ENCODE peak calls at places on chromosomes 3 and 15, in six cellular contexts. P is stomach, N is HCT116, J is K562, X is endothelial cell of umbilical vein, R is breast epithelium. B is an unnamed sample.

GRCh38 chr15:50330921-50331320 is 24.1 kb downstream of the GABPB1 start:
- DNase-seq in P (no peak), J (no peak), N (no peak), X (no peak), R (no peak), B (no peak)

GRCh38 chr15:67843571-67844387 is 3.9 kb upstream of the RNU6-1 start:
- DNase-seq in J (peak), R (no peak), N (no peak), P (no peak), X (peak), B (peak)

GRCh38 chr15:74594455-74594854 is 21.2 kb upstream of the CLK3 start:
- DNase-seq in P (no peak), X (no peak), R (no peak), J (no peak), N (no peak), B (no peak)

GRCh38 chr15:78211189-78211921 is 23.0 kb downstream of the ACSBG1 start:
- DNase-seq in P (peak), J (no peak), X (no peak), R (no peak), N (no peak), B (no peak)

GRCh38 chr3:111936191-111936841 is 42.5 kb upstream of the ABHD10 start:
- DNase-seq in P (no peak), J (no peak), N (peak), R (no peak), X (peak), B (no peak)

GRCh38 chr3:11610700-11611099 is 33.0 kb downstream of the VGLL4 start:
- DNase-seq in J (no peak), X (no peak), R (no peak), N (no peak), P (no peak), B (no peak)

GRCh38 chr3:152245498-152246175 is 23.1 kb upstream of the MBNL1 start:
- DNase-seq in R (no peak), X (no peak), J (no peak), N (no peak), P (no peak), B (no peak)

GRCh38 chr15:24678485-24678884 is 2.9 kb downstream of the NPAP1 start:
- DNase-seq in P (no peak), X (no peak), R (no peak), N (no peak), J (no peak), B (no peak)

GRCh38 chr3:172690936-172691335 is 19.9 kb downstream of the NCEH1 start:
- DNase-seq in R (no peak), X (no peak), J (no peak), P (no peak), N (no peak), B (no peak)

GRCh38 chr3:63940389-63940757 is 28.2 kb upstream of the SCAANT1 start:
- DNase-seq in P (no peak), N (no peak), R (no peak), X (no peak), J (no peak), B (no peak)

GRCh38 chr3:22608721-22609120 is 594.4 kb upstream of the UBE2E2 start:
- DNase-seq in J (no peak), X (no peak), P (no peak), R (no peak), N (no peak), B (no peak)

GRCh38 chr3:126983653-126984390 is 907 bp downstream of the PLXNA1 start:
- DNase-seq in J (peak), R (no peak), P (no peak), X (no peak), N (no peak), B (no peak)

GRCh38 chr3:51672083-51672475 is 1.0 kb downstream of the TEX264 start:
- DNase-seq in N (no peak), P (no peak), J (no peak), X (no peak), R (no peak), B (no peak)

GRCh38 chr3:129530331-129530761 is 1.9 kb downstream of the RHO start:
- DNase-seq in P (no peak), R (no peak), X (peak), J (no peak), N (no peak), B (no peak)

GRCh38 chr3:195692361-195692700 is 28.4 kb upstream of the MUC20 start:
- DNase-seq in J (no peak), P (no peak), R (no peak), X (no peak), N (no peak), B (no peak)

GRCh38 chr3:55198554-55198953 is 270.7 kb upstream of the LRTM1 start:
- DNase-seq in J (no peak), R (no peak), X (no peak), P (no peak), N (no peak), B (no peak)

GRCh38 chr3:38119802-38120689 is 16.9 kb downstream of the ACAA1 start:
- DNase-seq in N (no peak), X (no peak), R (no peak), J (no peak), P (no peak), B (peak)

GRCh38 chr3:125115640-125116039 is 59.8 kb upstream of the HEG1 start:
- DNase-seq in P (no peak), X (no peak), R (no peak), J (no peak), N (no peak), B (no peak)

GRCh38 chr3:37588761-37589160 is 272.9 kb upstream of the CTDSPL start:
- DNase-seq in N (no peak), J (no peak), X (no peak), P (no peak), R (no peak), B (no peak)

GRCh38 chr3:53581671-53582070 is 87.3 kb downstream of the CACNA1D start:
- DNase-seq in X (no peak), N (no peak), R (no peak), J (no peak), P (no peak), B (no peak)

GRCh38 chr3:32457971-32458471 is 44.6 kb downstream of the CMTM6 start:
- DNase-seq in P (no peak), R (no peak), N (no peak), J (no peak), X (peak), B (no peak)

GRCh38 chr3:125310623-125311076 is 64.5 kb downstream of the ZNF148 start:
- DNase-seq in N (no peak), J (peak), P (no peak), R (no peak), X (no peak), B (no peak)

GRCh38 chr3:65714138-65714537 is 324.6 kb downstream of the MAGI1 start:
- DNase-seq in N (no peak), P (no peak), X (no peak), J (no peak), R (no peak), B (no peak)

GRCh38 chr3:112304611-112305010 is 10.6 kb upstream of the SLC9C1 start:
- DNase-seq in P (no peak), X (no peak), N (no peak), R (no peak), J (no peak), B (no peak)

GRCh38 chr3:10419637-10420232 is 85.7 kb downstream of the ATP2B2 start:
- DNase-seq in P (no peak), X (no peak), R (no peak), J (peak), N (no peak), B (no peak)

GRCh38 chr3:170768334-170768801 is 101.6 kb downstream of the RPL22L1 start:
- DNase-seq in X (no peak), J (no peak), N (no peak), P (no peak), R (no peak), B (no peak)

GRCh38 chr3:131067983-131068382 is 41.3 kb downstream of the NEK11 start:
- DNase-seq in X (no peak), J (no peak), R (no peak), P (no peak), N (no peak), B (no peak)

GRCh38 chr3:6989608-6990291 is 128.8 kb downstream of the GRM7 start:
- DNase-seq in N (no peak), R (no peak), J (no peak), X (no peak), P (no peak), B (no peak)

GRCh38 chr3:106560451-106560966 is 691.7 kb upstream of the CBLB start:
- DNase-seq in J (no peak), R (no peak), N (no peak), X (peak), P (no peak), B (no peak)

GRCh38 chr3:38210141-38210757 is 44.9 kb downstream of the OXSR1 start:
- DNase-seq in J (no peak), X (no peak), P (no peak), R (no peak), N (no peak), B (no peak)

GRCh38 chr3:131386429-131386926 is 4.9 kb downstream of the NUDT16 start:
- DNase-seq in R (peak), N (no peak), J (no peak), X (peak), P (peak), B (peak)

GRCh38 chr3:8757551-8758518 is 11.6 kb downstream of the OXTR start:
- DNase-seq in X (no peak), R (peak), N (no peak), P (no peak), J (no peak), B (no peak)

GRCh38 chr3:65856907-65857306 is 181.8 kb downstream of the MAGI1 start:
- DNase-seq in N (no peak), P (no peak), J (no peak), R (no peak), X (peak), B (no peak)

GRCh38 chr15:34855397-34855796 is 60.0 kb upstream of the ACTC1 start:
- DNase-seq in X (peak), R (no peak), J (no peak), P (no peak), N (no peak), B (no peak)

GRCh38 chr3:12750223-12750622 is 8.8 kb downstream of the TMEM40 start:
- DNase-seq in P (peak), R (peak), N (peak), J (peak), X (peak), B (no peak)

GRCh38 chr3:178518660-178519396 is 17.4 kb upstream of the KCNMB2 start:
- DNase-seq in N (no peak), J (no peak), R (no peak), X (peak), P (no peak), B (no peak)
- TF ChIP-seq POLR2A in N (no peak), J (no peak), R (no peak), X (no peak), P (no peak), B (no peak)

DNA sequence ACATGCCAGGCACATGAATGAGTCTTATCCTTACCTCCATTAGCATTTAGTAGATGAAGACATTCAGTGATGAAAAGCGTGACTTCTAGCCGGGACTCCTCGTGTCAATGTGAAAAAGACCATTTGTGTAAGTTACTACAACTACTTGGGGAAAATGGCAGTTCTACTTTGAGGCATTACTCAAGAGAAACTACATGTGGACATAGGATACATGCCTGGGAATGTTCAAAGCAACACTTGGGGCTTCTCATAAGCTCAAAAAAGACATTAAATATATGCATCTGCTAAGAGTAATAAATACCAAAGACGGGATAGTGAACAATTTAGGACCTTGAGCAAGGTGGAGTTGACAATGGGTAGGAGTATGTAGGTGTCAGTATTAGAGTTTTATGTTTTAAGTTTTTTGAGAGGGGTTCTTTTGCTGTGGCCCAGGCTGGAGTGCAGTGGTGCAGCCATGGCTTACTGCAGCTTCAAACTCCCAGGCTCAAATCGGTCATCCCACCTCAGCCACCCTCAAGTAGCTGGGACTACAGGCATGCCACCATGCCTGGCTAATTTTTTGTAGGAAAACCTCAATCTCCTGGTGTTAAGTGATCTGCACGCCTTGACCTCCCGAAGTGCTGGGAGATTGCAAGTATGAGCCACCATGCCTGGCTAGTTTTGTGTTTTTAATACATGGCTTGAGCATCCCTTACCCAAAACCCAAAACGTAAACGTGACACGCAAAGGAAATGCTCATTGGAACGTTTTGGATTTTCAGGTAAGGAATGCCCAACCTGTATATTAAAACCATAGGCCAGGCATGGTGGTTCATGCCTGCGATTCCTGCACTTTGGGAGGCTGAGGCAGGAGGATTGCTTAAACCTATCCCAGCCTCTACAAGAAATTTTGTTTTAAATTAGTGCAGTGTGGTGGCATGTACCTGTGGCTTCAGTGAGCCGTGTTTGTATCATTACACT is 3.9 kb downstream of the RPLP1 start:
- DNase-seq in R (no peak), N (no peak), J (no peak), P (no peak), X (no peak), B (no peak)
- H3K27ac ChIP-seq in R (no peak), N (no peak), J (peak), P (no peak), X (no peak), B (no peak)

DNA sequence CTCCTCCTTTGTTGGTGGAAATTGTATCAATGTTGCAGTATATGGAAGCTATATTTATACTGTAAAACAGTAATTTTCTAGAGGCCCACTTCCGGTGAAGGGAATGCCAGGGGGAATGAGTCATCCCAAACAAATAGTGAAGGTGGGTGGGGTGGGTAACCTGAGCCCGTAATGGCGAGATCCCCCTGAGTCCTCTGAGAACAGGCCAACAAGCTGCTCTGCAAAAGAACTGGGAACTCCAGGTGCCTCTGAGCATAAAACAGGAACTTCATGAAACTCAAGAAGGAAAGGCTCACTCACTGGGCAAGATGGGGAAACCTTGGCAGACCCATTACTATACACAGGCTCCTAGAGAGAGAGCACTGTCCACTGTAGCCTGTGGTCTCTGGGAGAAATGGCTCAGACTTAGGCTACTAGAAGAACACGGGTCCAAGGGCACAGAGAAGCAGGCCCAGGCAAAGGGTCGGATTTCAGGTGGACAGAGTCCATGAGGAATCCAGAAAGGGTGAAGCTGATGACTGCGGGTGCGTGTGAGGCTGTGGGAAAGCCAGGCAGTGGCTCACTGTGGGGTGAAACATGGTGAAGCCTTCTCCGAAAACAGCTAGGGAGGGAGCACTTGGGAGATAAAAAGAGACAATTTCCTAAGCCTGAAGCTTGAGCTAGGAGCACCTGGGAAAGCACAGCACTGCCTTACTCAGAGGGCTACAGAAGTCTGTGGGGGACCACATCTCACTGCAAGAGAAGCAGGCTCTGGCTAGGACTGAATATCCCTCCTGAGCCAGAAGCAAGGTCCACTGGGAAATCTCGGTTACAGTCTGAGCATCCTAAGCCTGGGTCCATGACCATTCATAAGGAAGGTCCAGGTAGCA is 19.8 kb downstream of the LARP6 start:
- DNase-seq in R (no peak), N (peak), J (no peak), P (no peak), X (peak), B (no peak)
- TF ChIP-seq POLR2AphosphoS5 in R (no peak), N (peak), J (no peak), P (no peak), X (no peak), B (no peak)

GRCh38 chr3:191740712-191741111 is 279.7 kb downstream of the PYDC2 start:
- DNase-seq in R (no peak), P (no peak), J (no peak), N (no peak), X (no peak), B (no peak)
- TF ChIP-seq POLR2A in R (no peak), P (no peak), J (no peak), N (no peak), X (no peak), B (no peak)

B was measured in sigmoid colon.